ENCODE peak calls at places on chromosomes 5 and 9, in six cellular contexts. W is aorta, Y is cardiac muscle cell, X is right cardiac atrium, D is fibroblast of lung, A is pancreas. S is an unnamed sample. For H3K27me3, the result is how much of the 10 kb centered on the place peaks cover.

GRCh38 chr5:150092159-150092787 is 5.9 kb upstream of the CSF1R start:
- DNase-seq in W (no peak), Y (no peak), X (no peak), D (no peak), A (no peak), S (no peak)

GRCh38 chr9:131069699-131070098 is 26.6 kb upstream of the AIF1L start:
- DNase-seq in W (no peak), Y (no peak), X (no peak), D (no peak), A (no peak), S (no peak)

GRCh38 chr9:123401879-123402513 is 46.0 kb downstream of the CRB2 start:
- DNase-seq in W (no peak), Y (peak), X (no peak), D (peak), A (no peak), S (peak)

GRCh38 chr9:89835676-89836075 is 230.9 kb downstream of the GADD45G start:
- DNase-seq in W (no peak), Y (peak), X (no peak), D (peak), A (no peak), S (no peak)

GRCh38 chr5:80516826-80517225 is 28.9 kb downstream of the FAM151B start:
- DNase-seq in W (no peak), Y (peak), X (no peak), D (peak), A (no peak), S (peak)

GRCh38 chr5:72541501-72542235 is 34.5 kb upstream of the ZNF366 start:
- DNase-seq in W (no peak), Y (no peak), X (no peak), D (no peak), A (no peak), S (no peak)

GRCh38 chr5:112333236-112333850 is 85.7 kb downstream of the EPB41L4A start:
- DNase-seq in W (no peak), Y (no peak), X (no peak), D (no peak), A (no peak), S (no peak)

GRCh38 chr5:134592141-134592746 is 40.4 kb downstream of the SAR1B start:
- DNase-seq in W (no peak), Y (peak), X (no peak), D (no peak), A (no peak), S (no peak)

GRCh38 chr9:120707170-120707569 is 7.1 kb downstream of the MEGF9 start:
- DNase-seq in W (no peak), Y (no peak), X (no peak), D (no peak), A (no peak), S (no peak)

GRCh38 chr9:68653141-68653595 is 51.9 kb upstream of the PIP5K1B start:
- DNase-seq in W (no peak), Y (no peak), X (no peak), D (no peak), A (no peak), S (no peak)

GRCh38 chr9:120776788-120777187 is 16.4 kb downstream of the FBXW2 start:
- DNase-seq in W (no peak), Y (no peak), X (no peak), D (no peak), A (no peak), S (no peak)

GRCh38 chr9:109990541-109990940 is 210.5 kb downstream of the PALM2AKAP2 start:
- DNase-seq in W (no peak), Y (peak), X (no peak), D (peak), A (no peak), S (no peak)

GRCh38 chr5:82222597-82223574 is 55.3 kb downstream of the RPS23 start:
- DNase-seq in W (no peak), Y (peak), X (no peak), D (no peak), A (no peak), S (no peak)

GRCh38 chr9:115172105-115172504 is 54.1 kb upstream of the TNC start:
- DNase-seq in W (no peak), Y (no peak), X (no peak), D (no peak), A (no peak), S (no peak)

GRCh38 chr9:99680191-99680590 is 141.5 kb upstream of the NR4A3 start:
- DNase-seq in W (no peak), Y (no peak), X (no peak), D (peak), A (no peak), S (peak)

GRCh38 chr5:68253612-68254341 is 38.2 kb downstream of the PIK3R1 start:
- DNase-seq in W (no peak), Y (no peak), X (no peak), D (peak), A (no peak), S (no peak)

GRCh38 chr5:58133631-58134296 is 326.1 kb downstream of the PLK2 start:
- DNase-seq in W (no peak), Y (peak), X (no peak), D (peak), A (no peak), S (no peak)

GRCh38 chr5:10275991-10276390 is 25.9 kb downstream of the CCT5 start:
- DNase-seq in W (no peak), Y (no peak), X (no peak), D (peak), A (no peak), S (no peak)

GRCh38 chr5:124654418-124654817 is 92.0 kb downstream of the ZNF608 start:
- DNase-seq in W (no peak), Y (no peak), X (no peak), D (no peak), A (no peak), S (no peak)

GRCh38 chr9:123589666-123590239 is 233.8 kb downstream of the CRB2 start:
- DNase-seq in W (no peak), Y (no peak), X (no peak), D (no peak), A (no peak), S (no peak)

GRCh38 chr9:136700959-136701664 is 11.3 kb upstream of the DIPK1B start:
- DNase-seq in W (no peak), Y (no peak), X (no peak), D (no peak), A (no peak), S (no peak)

GRCh38 chr9:16090907-16091629 is 538.2 kb downstream of the CCDC171 start:
- DNase-seq in W (no peak), Y (no peak), X (no peak), D (peak), A (no peak), S (no peak)

GRCh38 chr5:147530801-147531389 is 21.0 kb upstream of the DPYSL3 start:
- DNase-seq in W (no peak), Y (peak), X (no peak), D (peak), A (no peak), S (peak)

GRCh38 chr9:116477584-116478141 is 209.4 kb upstream of the TRIM32 start:
- DNase-seq in W (no peak), Y (no peak), X (no peak), D (no peak), A (no peak), S (no peak)

GRCh38 chr5:123180178-123180577 is 91.1 kb downstream of the PRDM6 start:
- DNase-seq in W (peak), Y (no peak), X (peak), D (no peak), A (no peak), S (no peak)

GRCh38 chr9:11328326-11328725 is 715.5 kb upstream of the PTPRD start:
- DNase-seq in W (no peak), Y (no peak), X (no peak), D (no peak), A (no peak), S (no peak)

GRCh38 chr5:55222819-55223124 is 4.3 kb downstream of the MCIDAS start:
- DNase-seq in W (no peak), Y (no peak), X (no peak), D (no peak), A (no peak), S (no peak)

GRCh38 chr5:55219770-55220169 is 7.3 kb downstream of the MCIDAS start:
- DNase-seq in W (no peak), Y (no peak), X (no peak), D (no peak), A (no peak), S (no peak)

GRCh38 chr5:55220433-55221185 is 6.5 kb downstream of the MCIDAS start:
- DNase-seq in W (peak), Y (peak), X (peak), D (no peak), A (peak), S (no peak)

GRCh38 chr5:55222061-55222818 is 4.9 kb downstream of the MCIDAS start:
- DNase-seq in W (no peak), Y (no peak), X (no peak), D (no peak), A (peak), S (no peak)

GRCh38 chr5:55218966-55219365 is 8.1 kb downstream of the MCIDAS start:
- DNase-seq in W (no peak), Y (no peak), X (no peak), D (no peak), A (peak), S (no peak)
- H3K4me3 ChIP-seq in W (no peak), Y (no peak), X (no peak), D (no peak), A (no peak), S (no peak)

DNA sequence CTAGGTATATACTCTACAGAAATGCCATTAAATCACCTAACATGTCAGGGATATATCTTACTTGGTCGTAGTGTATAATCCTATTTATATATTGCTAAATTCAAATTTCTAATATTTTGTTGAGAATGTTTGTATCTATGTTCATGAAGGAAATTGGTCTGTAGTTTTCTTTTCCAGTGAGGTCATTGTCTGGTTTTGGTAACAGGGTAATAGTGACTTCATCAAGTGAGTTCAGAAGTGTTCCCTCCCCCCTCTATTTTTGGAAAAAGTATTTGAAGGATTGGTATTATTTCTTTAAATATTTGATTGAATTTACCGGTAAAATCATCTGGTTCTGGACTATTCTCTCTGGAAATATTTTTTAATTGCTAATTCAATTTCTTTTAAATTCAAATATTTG is 23.5 kb upstream of the EBF1 start:
- DNase-seq in W (no peak), Y (no peak), X (no peak), D (no peak), A (no peak), S (no peak)
- H3K27me3 ChIP-seq in W (under half), Y (under half), X (under half), D (under half), A (under half), S (under half)

GRCh38 chr9:94868462-94868861 is 142.0 kb downstream of the AOPEP start:
- DNase-seq in W (no peak), Y (no peak), X (no peak), D (no peak), A (no peak), S (no peak)

GRCh38 chr9:94869415-94869838 is 142.9 kb downstream of the AOPEP start:
- DNase-seq in W (no peak), Y (peak), X (no peak), D (no peak), A (no peak), S (peak)

GRCh38 chr9:94872921-94873511 is 146.5 kb downstream of the AOPEP start:
- DNase-seq in W (no peak), Y (peak), X (no peak), D (no peak), A (no peak), S (no peak)

GRCh38 chr9:94870465-94870792 is 143.9 kb downstream of the AOPEP start:
- DNase-seq in W (no peak), Y (no peak), X (no peak), D (no peak), A (no peak), S (no peak)

GRCh38 chr9:94870793-94871558 is 144.5 kb downstream of the AOPEP start:
- DNase-seq in W (no peak), Y (no peak), X (peak), D (no peak), A (no peak), S (peak)
- H3K4me3 ChIP-seq in W (no peak), Y (no peak), X (no peak), D (no peak), A (no peak), S (no peak)

GRCh38 chr9:126521976-126522590 is 91.6 kb upstream of the LMX1B start:
- DNase-seq in W (peak), Y (no peak), X (no peak), D (no peak), A (no peak), S (no peak)

GRCh38 chr9:126524353-126525077 is 89.2 kb upstream of the LMX1B start:
- DNase-seq in W (peak), Y (no peak), X (no peak), D (no peak), A (no peak), S (no peak)

GRCh38 chr9:126523621-126524111 is 90.1 kb upstream of the LMX1B start:
- DNase-seq in W (peak), Y (no peak), X (no peak), D (no peak), A (no peak), S (no peak)

GRCh38 chr9:126521551-126521950 is 92.2 kb upstream of the LMX1B start:
- DNase-seq in W (peak), Y (no peak), X (no peak), D (no peak), A (no peak), S (no peak)

GRCh38 chr9:126522957-126523356 is 90.8 kb upstream of the LMX1B start:
- DNase-seq in W (peak), Y (no peak), X (no peak), D (no peak), A (no peak), S (no peak)
- H3K27me3 ChIP-seq in W (under half), Y (under half), X (under half), D (under half), A (under half), S (under half)

DNA sequence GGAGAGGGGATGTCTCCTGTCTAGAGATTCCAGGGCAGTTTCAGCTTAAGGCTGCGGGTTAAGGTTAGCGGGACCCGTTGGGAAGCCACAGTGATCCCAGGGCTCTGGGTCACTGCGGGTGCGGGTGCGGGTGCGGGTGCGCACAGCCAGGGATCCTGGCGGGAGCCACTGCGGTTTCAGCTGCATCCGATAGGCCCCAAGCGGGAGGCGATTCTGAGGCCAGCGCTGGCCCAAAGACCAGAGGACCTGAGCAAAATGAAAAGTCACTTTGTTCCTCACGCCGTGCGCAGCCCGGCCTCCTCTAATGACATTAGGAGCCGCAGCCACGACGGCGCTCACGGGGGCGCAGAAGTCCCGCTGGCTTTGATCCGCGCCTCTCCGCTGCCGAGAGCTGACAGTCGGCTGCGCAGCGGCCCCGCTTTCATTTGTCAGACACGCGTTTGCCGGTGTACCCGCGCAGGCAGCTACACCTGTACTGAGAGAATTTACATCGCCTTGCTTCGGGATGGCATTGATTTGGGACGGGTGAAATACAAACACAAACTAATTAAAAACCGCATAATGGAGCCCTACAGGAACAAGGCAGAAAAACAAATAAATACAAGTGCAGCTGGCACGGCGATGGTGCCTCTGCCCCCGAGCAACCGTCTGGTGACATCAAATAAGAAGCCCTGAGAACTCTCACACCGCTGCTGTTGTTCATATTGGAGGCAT is 5.2 kb upstream of the IRX1 start:
- DNase-seq in W (no peak), Y (no peak), X (no peak), D (no peak), A (no peak), S (no peak)
- H3K4me3 ChIP-seq in W (no peak), Y (peak), X (no peak), D (no peak), A (no peak), S (no peak)

S was measured in brain microvascular endothelial cell.